ENCODE peak calls at places on chromosomes 11 and 22, in five cellular contexts. H, K, I, M and X are unnamed samples.

GRCh38 chr11:77063861-77064260 is 2.9 kb upstream of the CAPN5 start:
- DNase-seq in H (no peak), K (no peak), I (no peak), M (no peak), X (no peak)

GRCh38 chr11:108432783-108433182 is 34.5 kb downstream of the C11orf65 start:
- DNase-seq in H (peak; percentile 5), K (no peak), I (no peak), M (no peak), X (peak; percentile 10)

GRCh38 chr22:34111210-34111824 is 191.0 kb upstream of the LARGE1 start:
- DNase-seq in H (peak; percentile 3), K (no peak), I (peak; percentile 13), M (peak; percentile 12), X (no peak)

GRCh38 chr11:9280655-9281301 is 15.6 kb upstream of the DENND5A start:
- DNase-seq in H (peak; percentile 81), K (peak; percentile 41), I (no peak), M (peak; percentile 41), X (no peak)

GRCh38 chr11:71453911-71454304 is 905 bp downstream of the NADSYN1 start:
- DNase-seq in H (no peak), K (no peak), I (no peak), M (peak; percentile 64), X (no peak)

GRCh38 chr11:64888761-64889511 is 10.5 kb upstream of the EHD1 start:
- DNase-seq in H (no peak), K (no peak), I (peak; percentile 89), M (no peak), X (no peak)

GRCh38 chr11:126115820-126116319 is 53.2 kb upstream of the CDON start:
- DNase-seq in H (peak; percentile 97), K (peak; percentile 94), I (peak; percentile 81), M (peak; percentile 73), X (peak; percentile 74)

GRCh38 chr11:2929880-2930704 is 872 bp upstream of the PHLDA2 start:
- DNase-seq in H (peak; percentile 63), K (peak; percentile 59), I (peak; percentile 65), M (peak; percentile 55), X (peak; percentile 25)

GRCh38 chr11:62546244-62546936 is at the start of gene AHNAK:
- DNase-seq in H (peak; percentile 62), K (peak; percentile 56), I (peak; percentile 67), M (peak; percentile 37), X (peak; percentile 65)

GRCh38 chr22:43736651-43737050 is 75.5 kb downstream of the EFCAB6 start:
- DNase-seq in H (no peak), K (no peak), I (no peak), M (no peak), X (no peak)

GRCh38 chr11:56714206-56714605 is 15.3 kb downstream of the OR9G1 start:
- DNase-seq in H (no peak), K (no peak), I (no peak), M (peak; percentile 15), X (no peak)

GRCh38 chr11:62501432-62501891 is 45.1 kb downstream of the AHNAK start:
- DNase-seq in H (peak; percentile 22), K (peak; percentile 44), I (no peak), M (no peak), X (no peak)

GRCh38 chr22:23894710-23895598 is 771 bp downstream of the MIF start:
- DNase-seq in H (peak; percentile 79), K (peak; percentile 68), I (peak; percentile 72), M (peak; percentile 67), X (peak; percentile 60)

GRCh38 chr22:37298748-37299495 is 16.6 kb downstream of the CYTH4 start:
- DNase-seq in H (no peak), K (no peak), I (no peak), M (no peak), X (no peak)

GRCh38 chr11:61335355-61335710 is 2.3 kb downstream of the TKFC start:
- DNase-seq in H (no peak), K (no peak), I (no peak), M (no peak), X (no peak)

DNA sequence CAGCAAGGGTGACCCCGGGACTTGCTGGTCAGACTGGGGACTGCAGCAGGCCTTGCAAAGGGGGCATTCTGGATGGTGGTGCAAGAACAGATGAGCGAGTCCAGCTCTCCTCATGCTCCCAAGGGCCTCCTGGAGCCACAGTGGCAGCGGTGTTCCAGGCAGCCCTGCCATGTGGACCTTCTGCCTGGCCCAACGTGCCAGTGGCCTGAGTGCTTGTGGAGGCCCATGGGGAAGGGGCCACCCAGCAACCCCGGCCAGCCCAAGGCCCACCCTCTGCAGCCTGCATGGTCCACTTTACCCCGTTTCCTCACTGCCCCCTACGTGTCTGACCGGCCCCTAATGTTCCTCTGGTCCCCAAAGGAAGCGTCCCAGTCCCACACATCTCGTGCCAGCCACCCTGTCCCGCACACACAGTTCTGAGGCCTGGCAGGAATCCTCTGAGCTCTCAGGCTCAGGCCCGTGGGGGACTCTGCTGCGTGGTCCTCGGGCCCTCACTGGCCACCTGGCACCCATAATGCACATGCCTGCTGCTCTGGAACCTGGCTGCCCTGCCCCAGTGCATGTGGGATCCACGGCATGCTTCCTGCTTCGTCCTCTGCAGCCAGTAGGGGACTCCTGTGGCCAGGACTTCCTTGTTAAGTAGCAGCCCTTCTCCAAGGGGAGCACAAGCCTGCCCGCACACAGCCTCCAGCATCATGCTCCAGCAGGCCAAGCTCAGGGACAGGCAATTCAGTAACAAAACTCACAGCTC is 85.5 kb downstream of the DGCR2 start:
- DNase-seq in H (peak; percentile 12), K (no peak), I (no peak), M (no peak), X (no peak)
- TF ChIP-seq CTCF in H (no peak), K (no peak), I (no peak), M (peak; percentile 17), X (peak; percentile 16)

DNA sequence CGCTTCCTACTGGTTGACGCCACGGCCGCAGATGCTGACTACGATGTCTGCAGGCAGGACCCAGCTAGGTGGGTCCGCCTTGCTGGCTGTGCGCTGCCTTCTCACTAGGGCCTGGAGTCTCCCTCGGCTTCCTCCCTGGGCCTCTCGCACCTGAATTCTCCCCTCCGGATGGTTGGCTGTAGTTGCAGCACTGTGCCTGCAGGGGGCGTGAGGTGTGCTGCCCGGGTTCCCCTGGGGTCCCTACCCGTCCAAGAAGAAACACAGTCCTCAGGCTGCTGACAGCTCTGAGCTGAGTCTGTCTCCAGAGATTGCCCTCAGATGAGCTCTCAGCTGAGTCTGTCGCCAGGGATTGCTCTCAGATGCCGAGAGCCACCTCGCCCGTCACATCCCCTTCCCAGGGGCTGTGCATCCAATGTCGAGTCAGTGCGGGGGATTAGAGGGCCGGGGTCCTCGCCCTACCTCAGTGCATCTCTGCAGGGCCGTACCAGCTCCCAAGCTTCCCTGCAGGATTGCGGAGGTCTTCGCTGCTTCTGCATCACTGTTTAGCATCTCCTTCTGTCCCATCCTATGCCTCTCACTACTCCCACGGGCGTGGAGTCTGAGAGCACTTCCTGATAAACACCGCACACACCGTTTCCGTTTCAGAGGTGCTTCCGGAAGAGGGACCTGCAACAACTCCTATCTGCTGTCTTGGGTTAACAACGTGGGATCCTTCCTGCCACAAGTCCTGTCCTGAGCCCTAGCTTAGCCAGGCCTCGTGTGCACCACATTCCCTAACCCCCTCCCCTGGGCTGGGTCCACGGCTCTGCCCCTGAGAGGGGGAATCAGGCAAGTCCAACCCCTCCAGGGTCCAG is 196.9 kb downstream of the CSNK2A3 start:
- DNase-seq in H (no peak), K (no peak), I (peak; percentile 32), M (no peak), X (no peak)
- TF ChIP-seq CTCF in H (peak; percentile 28), K (peak; percentile 53), I (no peak), M (peak; percentile 57), X (peak; percentile 81)

GRCh38 chr11:117712530-117712929 is 84.5 kb downstream of the DSCAML1 start:
- DNase-seq in H (no peak), K (no peak), I (no peak), M (no peak), X (no peak)
- TF ChIP-seq CTCF in H (no peak), K (no peak), I (no peak), M (no peak), X (no peak)

DNA sequence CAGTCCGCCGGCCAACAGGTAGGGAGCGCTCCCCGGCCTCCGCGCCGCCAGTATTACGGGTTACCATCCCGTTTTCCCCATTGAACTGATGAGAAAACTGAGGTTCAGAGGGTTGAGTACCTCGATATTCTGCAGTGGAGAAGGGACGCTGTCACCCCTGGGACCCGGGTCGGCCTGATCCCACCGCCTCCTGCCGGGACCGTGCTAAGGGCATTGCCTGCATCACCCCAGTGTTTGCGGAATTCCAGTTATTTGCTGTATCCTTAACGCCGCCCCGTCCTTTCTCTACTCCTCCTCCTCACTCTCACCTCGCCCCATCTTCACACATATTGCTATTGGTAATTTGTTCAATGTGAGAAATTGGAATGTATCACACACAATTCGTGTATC is 370 bp upstream of the A4GALT start:
- DNase-seq in H (no peak), K (no peak), I (no peak), M (no peak), X (no peak)
- TF ChIP-seq CTCF in H (no peak), K (no peak), I (no peak), M (no peak), X (no peak)